ENCODE peak calls at places on chromosomes 1 and 21, in ten cellular contexts. B, M, G, K, I, F, C, Q, P and O are unnamed samples.

GRCh38 chr21:26546698-26547097 is 26.4 kb downstream of the CYYR1 start:
- DNase-seq in B (no peak), Q (peak; percentile 65), M (no peak), C (no peak), G (no peak), P (no peak), I (no peak), K (no peak), F (no peak), O (no peak)

GRCh38 chr1:192812420-192813209 is 3.8 kb downstream of the RGS2 start:
- DNase-seq in B (no peak), M (no peak), Q (no peak), K (no peak), F (no peak), P (peak; percentile 60), C (no peak), I (no peak), G (no peak), O (no peak)

GRCh38 chr1:63871451-63871850 is 97.6 kb downstream of the ROR1 start:
- DNase-seq in K (no peak), M (no peak), P (no peak), B (no peak), Q (no peak), C (no peak), G (no peak), F (no peak), I (no peak), O (no peak)

GRCh38 chr1:173023343-173023742 is 27.4 kb downstream of the TNFSF18 start:
- DNase-seq in I (no peak), P (no peak), Q (no peak), C (no peak), M (no peak), G (no peak), B (no peak), F (no peak), K (no peak), O (no peak)

GRCh38 chr1:16631248-16632043 is 18.1 kb upstream of the NBPF1 start:
- DNase-seq in G (peak; percentile 42), C (no peak), F (peak; percentile 57), I (peak; percentile 73), Q (peak; percentile 72), B (no peak), K (no peak), P (no peak), M (no peak), O (peak; percentile 63)

GRCh38 chr1:230174765-230175747 is 108.0 kb downstream of the GALNT2 start:
- DNase-seq in P (no peak), F (no peak), B (no peak), I (no peak), M (no peak), Q (no peak), G (no peak), C (no peak), K (no peak), O (peak; percentile 26)

GRCh38 chr1:225567789-225568188 is 85.1 kb downstream of the ENAH start:
- DNase-seq in G (no peak), P (no peak), Q (no peak), M (no peak), I (no peak), K (no peak), F (no peak), B (no peak), C (no peak), O (no peak)

GRCh38 chr1:185439727-185440415 is 122.8 kb upstream of the IVNS1ABP start:
- DNase-seq in I (no peak), K (no peak), C (peak; percentile 27), M (no peak), B (no peak), Q (no peak), P (peak; percentile 70), F (no peak), G (no peak), O (no peak)

GRCh38 chr21:14981246-14981645 is 83.6 kb downstream of the NRIP1 start:
- DNase-seq in G (no peak), P (no peak), I (no peak), K (no peak), M (peak; percentile 65), Q (no peak), B (no peak), F (no peak), C (no peak), O (no peak)

GRCh38 chr1:244945109-244945671 is 80.8 kb upstream of the HNRNPU start:
- DNase-seq in Q (no peak), F (no peak), P (no peak), K (no peak), M (no peak), I (no peak), C (no peak), G (no peak), B (no peak), O (no peak)

GRCh38 chr1:226903819-226904710 is 33.6 kb downstream of the PSEN2 start:
- DNase-seq in C (no peak), G (no peak), B (no peak), K (no peak), I (no peak), P (peak; percentile 85), Q (peak; percentile 50), M (no peak), F (no peak), O (no peak)

GRCh38 chr1:167714098-167714850 is 7.5 kb upstream of the MPZL1 start:
- DNase-seq in M (peak; percentile 63), I (peak; percentile 95), P (peak; percentile 86), C (peak; percentile 89), G (peak; percentile 86), B (peak; percentile 75), Q (peak; percentile 95), F (peak; percentile 95), K (peak; percentile 80), O (peak; percentile 96)

GRCh38 chr1:219236933-219237610 is 63.4 kb downstream of the LYPLAL1 start:
- DNase-seq in Q (no peak), C (no peak), I (no peak), P (no peak), F (no peak), K (no peak), M (no peak), B (no peak), G (no peak), O (no peak)

GRCh38 chr1:109807822-109808680 is 44.3 kb upstream of the EPS8L3 start:
- DNase-seq in F (peak; percentile 23), M (no peak), K (no peak), G (no peak), Q (peak; percentile 34), P (no peak), B (no peak), I (peak; percentile 50), C (no peak), O (no peak)

GRCh38 chr1:21139601-21140000 is 37.1 kb downstream of the EIF4G3 start:
- DNase-seq in M (peak; percentile 28), P (peak; percentile 49), K (no peak), Q (no peak), F (peak; percentile 62), G (peak; percentile 38), B (peak; percentile 48), C (no peak), I (no peak), O (no peak)

GRCh38 chr21:16842716-16843115 is 670.1 kb upstream of the CXADR start:
- DNase-seq in I (no peak), B (peak; percentile 16), C (no peak), G (no peak), Q (no peak), K (no peak), M (no peak), P (no peak), F (no peak), O (no peak)

GRCh38 chr1:17258116-17258757 is 9.3 kb downstream of the PADI3 start:
- DNase-seq in Q (no peak), F (peak; percentile 17), I (no peak), G (no peak), K (no peak), C (no peak), M (no peak), B (no peak), P (no peak), O (no peak)

GRCh38 chr21:34688145-34688544 is 19.4 kb downstream of the CLIC6 start:
- DNase-seq in B (peak; percentile 5), F (peak; percentile 69), C (no peak), K (no peak), Q (no peak), I (no peak), M (no peak), P (no peak), G (peak; percentile 70), O (no peak)

GRCh38 chr1:155006601-155007101 is 4.0 kb downstream of the ZBTB7B start:
- DNase-seq in I (no peak), B (no peak), G (no peak), P (peak; percentile 40), C (no peak), M (no peak), Q (no peak), K (no peak), F (no peak), O (no peak)